ENCODE peak calls at places on chromosomes 11 and 22, in six cellular contexts. B is hepatocyte; U is left ventricle myocardium superior; N is sigmoid colon; X is naive thymus-derived CD4-positive, alpha-beta T cell; F is HuH-7.5. O is an unnamed sample.
A peak's percentile ranks its signal among the peaks of the same experiment; 100 is the strongest.

GRCh38 chr22:34917239-34917638 is 148.7 kb upstream of the ISX start:
- DNase-seq in U (no peak), F (no peak), N (no peak), X (no peak), B (no peak), O (no peak)

GRCh38 chr11:119205080-119205479 is 1.1 kb upstream of the CBL start:
- DNase-seq in X (no peak), U (peak; percentile 50), B (no peak), F (no peak), N (no peak), O (no peak)

GRCh38 chr11:76313913-76314740 is 66.8 kb downstream of the THAP12 start:
- DNase-seq in F (no peak), U (no peak), N (no peak), X (no peak), B (peak; percentile 37), O (no peak)

GRCh38 chr22:36745301-36745995 is 30.5 kb downstream of the IFT27 start:
- DNase-seq in N (peak; percentile 40), F (no peak), U (no peak), B (no peak), X (no peak), O (no peak)

GRCh38 chr11:84313830-84314359 is 1027.7 kb upstream of the CCDC90B start:
- DNase-seq in B (no peak), F (no peak), U (no peak), X (no peak), N (no peak), O (no peak)

GRCh38 chr11:113458189-113458588 is 17.0 kb downstream of the DRD2 start:
- DNase-seq in X (no peak), F (no peak), N (no peak), U (no peak), B (no peak), O (no peak)

GRCh38 chr11:130315354-130315970 is 745 bp upstream of the ZBTB44 start:
- DNase-seq in X (peak; percentile 40), B (peak; percentile 13), N (peak; percentile 70), F (no peak), U (peak; percentile 44), O (no peak)

GRCh38 chr22:28582806-28583205 is 96.8 kb downstream of the TTC28 start:
- DNase-seq in U (no peak), B (no peak), X (no peak), N (no peak), F (no peak), O (no peak)